ENCODE peak calls at places on chromosomes 3 and 15, in five cellular contexts. One of them, this sample, is unnamed.
A peak's percentile ranks its signal among the peaks of the same experiment; 100 is the strongest.

GRCh38 chr3:123331651-123332050 is 117.2 kb downstream of the ADCY5 start:
- DNase-seq in GM06990: no peak
- DNase-seq in tibial artery: peak; percentile 56
- DNase-seq in prostate gland: no peak
- DNase-seq in fibroblast of the aortic adventitia: no peak
- DNase-seq in this sample: no peak

GRCh38 chr15:101322016-101322695 is 27.1 kb upstream of the SNRPA1 start:
- DNase-seq in GM06990: no peak
- DNase-seq in tibial artery: no peak
- DNase-seq in prostate gland: no peak
- DNase-seq in fibroblast of the aortic adventitia: no peak
- DNase-seq in this sample: no peak

GRCh38 chr15:69893863-69894262 is 203.9 kb downstream of the TLE3 start:
- DNase-seq in GM06990: no peak
- DNase-seq in tibial artery: peak; percentile 72
- DNase-seq in prostate gland: no peak
- DNase-seq in fibroblast of the aortic adventitia: peak; percentile 66
- DNase-seq in this sample: peak; percentile 46

GRCh38 chr3:126355777-126356372 is 1.3 kb downstream of the KLF15 start:
- DNase-seq in GM06990: no peak
- DNase-seq in tibial artery: peak; percentile 99
- DNase-seq in prostate gland: peak; percentile 98
- DNase-seq in fibroblast of the aortic adventitia: peak; percentile 88
- DNase-seq in this sample: peak; percentile 94

GRCh38 chr15:60208708-60209107 is 189.1 kb downstream of the ANXA2 start:
- DNase-seq in GM06990: no peak
- DNase-seq in tibial artery: no peak
- DNase-seq in prostate gland: no peak
- DNase-seq in fibroblast of the aortic adventitia: peak; percentile 5
- DNase-seq in this sample: no peak

GRCh38 chr3:178201714-178202113 is 334.5 kb upstream of the KCNMB2 start:
- DNase-seq in GM06990: no peak
- DNase-seq in tibial artery: no peak
- DNase-seq in prostate gland: no peak
- DNase-seq in fibroblast of the aortic adventitia: no peak
- DNase-seq in this sample: no peak

GRCh38 chr3:156619376-156619775 is 55.0 kb upstream of the TIPARP start:
- DNase-seq in GM06990: no peak
- DNase-seq in tibial artery: no peak
- DNase-seq in prostate gland: no peak
- DNase-seq in fibroblast of the aortic adventitia: peak; percentile 60
- DNase-seq in this sample: no peak

GRCh38 chr3:161770532-161771386 is 274.2 kb downstream of the OTOL1 start:
- DNase-seq in GM06990: peak; percentile 44
- DNase-seq in tibial artery: no peak
- DNase-seq in prostate gland: no peak
- DNase-seq in fibroblast of the aortic adventitia: peak; percentile 2
- DNase-seq in this sample: no peak

GRCh38 chr3:56919797-56920195 is 118.0 kb upstream of the ARHGEF3 start:
- DNase-seq in GM06990: no peak
- DNase-seq in tibial artery: no peak
- DNase-seq in prostate gland: no peak
- DNase-seq in fibroblast of the aortic adventitia: no peak
- DNase-seq in this sample: no peak

GRCh38 chr3:71176366-71176765 is 407.2 kb downstream of the FOXP1 start:
- DNase-seq in GM06990: no peak
- DNase-seq in tibial artery: no peak
- DNase-seq in prostate gland: no peak
- DNase-seq in fibroblast of the aortic adventitia: no peak
- DNase-seq in this sample: no peak
- TF ChIP-seq CTCF in GM06990: no peak
- TF ChIP-seq CTCF in tibial artery: no peak
- TF ChIP-seq CTCF in prostate gland: no peak
- TF ChIP-seq CTCF in fibroblast of the aortic adventitia: no peak
- TF ChIP-seq CTCF in this sample: no peak

GRCh38 chr3:33737146-33737545 is 19.1 kb upstream of the CLASP2 start:
- DNase-seq in GM06990: no peak
- DNase-seq in tibial artery: no peak
- DNase-seq in prostate gland: no peak
- DNase-seq in fibroblast of the aortic adventitia: no peak
- DNase-seq in this sample: no peak
- H3K4me3 ChIP-seq in GM06990: no peak overlapping the region
- H3K4me3 ChIP-seq in tibial artery: no peak overlapping the region
- H3K4me3 ChIP-seq in prostate gland: no peak overlapping the region
- H3K4me3 ChIP-seq in fibroblast of the aortic adventitia: no peak overlapping the region
- H3K4me3 ChIP-seq in this sample: no peak overlapping the region

GRCh38 chr15:81155375-81156218 is 21.5 kb downstream of the CFAP161 start:
- DNase-seq in GM06990: no peak
- DNase-seq in tibial artery: no peak
- DNase-seq in prostate gland: peak; percentile 46
- DNase-seq in fibroblast of the aortic adventitia: peak; percentile 85
- DNase-seq in this sample: peak; percentile 80
- TF ChIP-seq CTCF in GM06990: peak; percentile 57
- TF ChIP-seq CTCF in tibial artery: peak; percentile 63
- TF ChIP-seq CTCF in prostate gland: peak; percentile 49
- TF ChIP-seq CTCF in fibroblast of the aortic adventitia: peak; percentile 72
- TF ChIP-seq CTCF in this sample: peak; percentile 61

GRCh38 chr3:9204253-9205005 is 45.0 kb downstream of the SRGAP3 start:
- DNase-seq in GM06990: no peak
- DNase-seq in tibial artery: no peak
- DNase-seq in prostate gland: no peak
- DNase-seq in fibroblast of the aortic adventitia: no peak
- DNase-seq in this sample: no peak
- H3K4me3 ChIP-seq in GM06990: no peak overlapping the region
- H3K4me3 ChIP-seq in tibial artery: no peak overlapping the region
- H3K4me3 ChIP-seq in prostate gland: no peak overlapping the region
- H3K4me3 ChIP-seq in fibroblast of the aortic adventitia: no peak overlapping the region
- H3K4me3 ChIP-seq in this sample: no peak overlapping the region

GRCh38 chr3:194869482-194870169 is 183.9 kb downstream of the FAM43A start:
- DNase-seq in GM06990: no peak
- DNase-seq in tibial artery: no peak
- DNase-seq in prostate gland: no peak
- DNase-seq in fibroblast of the aortic adventitia: peak; percentile 85
- DNase-seq in this sample: peak; percentile 24
- TF ChIP-seq CTCF in GM06990: peak; percentile 5
- TF ChIP-seq CTCF in tibial artery: no peak
- TF ChIP-seq CTCF in prostate gland: no peak
- TF ChIP-seq CTCF in fibroblast of the aortic adventitia: peak; percentile 33
- TF ChIP-seq CTCF in this sample: no peak

GRCh38 chr3:59115355-59116136 is 65.7 kb upstream of the CFAP20DC start:
- DNase-seq in GM06990: no peak
- DNase-seq in tibial artery: no peak
- DNase-seq in prostate gland: no peak
- DNase-seq in fibroblast of the aortic adventitia: peak; percentile 42
- DNase-seq in this sample: no peak
- H3K4me3 ChIP-seq in GM06990: peak overlapping the region; percentile 31
- H3K4me3 ChIP-seq in tibial artery: no peak overlapping the region
- H3K4me3 ChIP-seq in prostate gland: no peak overlapping the region
- H3K4me3 ChIP-seq in fibroblast of the aortic adventitia: peak overlapping the region; percentile 19
- H3K4me3 ChIP-seq in this sample: peak overlapping the region; percentile 5

GRCh38 chr3:25789596-25790556 is at the start of gene OXSM:
- DNase-seq in GM06990: peak; percentile 95
- DNase-seq in tibial artery: peak; percentile 94
- DNase-seq in prostate gland: peak; percentile 83
- DNase-seq in fibroblast of the aortic adventitia: peak; percentile 91
- DNase-seq in this sample: peak; percentile 94
- TF ChIP-seq CTCF in GM06990: no peak
- TF ChIP-seq CTCF in tibial artery: no peak
- TF ChIP-seq CTCF in prostate gland: no peak
- TF ChIP-seq CTCF in fibroblast of the aortic adventitia: no peak
- TF ChIP-seq CTCF in this sample: no peak

GRCh38 chr3:17865626-17866025 is 123.2 kb upstream of the TBC1D5 start:
- DNase-seq in GM06990: no peak
- DNase-seq in tibial artery: no peak
- DNase-seq in prostate gland: no peak
- DNase-seq in fibroblast of the aortic adventitia: no peak
- DNase-seq in this sample: no peak

GRCh38 chr3:17861476-17861875 is 119.0 kb upstream of the TBC1D5 start:
- DNase-seq in GM06990: no peak
- DNase-seq in tibial artery: no peak
- DNase-seq in prostate gland: no peak
- DNase-seq in fibroblast of the aortic adventitia: no peak
- DNase-seq in this sample: no peak
- H3K4me3 ChIP-seq in GM06990: no peak overlapping the region
- H3K4me3 ChIP-seq in tibial artery: no peak overlapping the region
- H3K4me3 ChIP-seq in prostate gland: no peak overlapping the region
- H3K4me3 ChIP-seq in fibroblast of the aortic adventitia: no peak overlapping the region
- H3K4me3 ChIP-seq in this sample: peak overlapping the region; percentile 53